ENCODE peak calls at places on chromosomes 2 and 18, in seven cellular contexts. One of them, this sample, is unnamed.

GRCh38 chr2:40556739-40557138 is 104.8 kb upstream of the SLC8A1 start:
- DNase-seq in activated CD8-positive, alpha-beta memory T cell treated with anti-CD3 and anti-CD28 coated beads, Interleukin-2, amount 50 U/mL, for 4 hours: no peak
- DNase-seq in stimulated activated naive B cell treated with anti-CD40 and anti-IgM and Interleukin-4, amounts not matched to agents 10 μg/mL and 1 μg/mL and 100 μg/mL, for 72 hours: no peak
- DNase-seq in AG08396: no peak
- DNase-seq in non-pigmented ciliary epithelial cell: no peak
- DNase-seq in iris pigment epithelial cell: no peak
- DNase-seq in fibroblast of villous mesenchyme: no peak
- DNase-seq in this sample: no peak

GRCh38 chr2:236167297-236168109 is 683 bp downstream of the GBX2 start:
- DNase-seq in iris pigment epithelial cell: peak
- DNase-seq in activated CD8-positive, alpha-beta memory T cell treated with anti-CD3 and anti-CD28 coated beads, Interleukin-2, amount 50 U/mL, for 4 hours: no peak
- DNase-seq in stimulated activated naive B cell treated with anti-CD40 and anti-IgM and Interleukin-4, amounts not matched to agents 10 μg/mL and 1 μg/mL and 100 μg/mL, for 72 hours: no peak
- DNase-seq in AG08396: peak
- DNase-seq in non-pigmented ciliary epithelial cell: no peak
- DNase-seq in fibroblast of villous mesenchyme: peak
- DNase-seq in this sample: no peak

GRCh38 chr2:12717988-12718661 is 1.4 kb downstream of the TRIB2 start:
- DNase-seq in iris pigment epithelial cell: peak
- DNase-seq in activated CD8-positive, alpha-beta memory T cell treated with anti-CD3 and anti-CD28 coated beads, Interleukin-2, amount 50 U/mL, for 4 hours: peak
- DNase-seq in stimulated activated naive B cell treated with anti-CD40 and anti-IgM and Interleukin-4, amounts not matched to agents 10 μg/mL and 1 μg/mL and 100 μg/mL, for 72 hours: peak
- DNase-seq in non-pigmented ciliary epithelial cell: no peak
- DNase-seq in AG08396: peak
- DNase-seq in fibroblast of villous mesenchyme: peak
- DNase-seq in this sample: peak

GRCh38 chr2:38230756-38231155 is 146.3 kb downstream of the ATL2 start:
- DNase-seq in fibroblast of villous mesenchyme: no peak
- DNase-seq in AG08396: no peak
- DNase-seq in iris pigment epithelial cell: no peak
- DNase-seq in non-pigmented ciliary epithelial cell: no peak
- DNase-seq in activated CD8-positive, alpha-beta memory T cell treated with anti-CD3 and anti-CD28 coated beads, Interleukin-2, amount 50 U/mL, for 4 hours: no peak
- DNase-seq in stimulated activated naive B cell treated with anti-CD40 and anti-IgM and Interleukin-4, amounts not matched to agents 10 μg/mL and 1 μg/mL and 100 μg/mL, for 72 hours: no peak
- DNase-seq in this sample: no peak

GRCh38 chr2:143960177-143960576 is 559.7 kb downstream of the ZEB2 start:
- DNase-seq in AG08396: no peak
- DNase-seq in non-pigmented ciliary epithelial cell: no peak
- DNase-seq in stimulated activated naive B cell treated with anti-CD40 and anti-IgM and Interleukin-4, amounts not matched to agents 10 μg/mL and 1 μg/mL and 100 μg/mL, for 72 hours: no peak
- DNase-seq in activated CD8-positive, alpha-beta memory T cell treated with anti-CD3 and anti-CD28 coated beads, Interleukin-2, amount 50 U/mL, for 4 hours: no peak
- DNase-seq in fibroblast of villous mesenchyme: no peak
- DNase-seq in iris pigment epithelial cell: peak
- DNase-seq in this sample: no peak

GRCh38 chr2:241843321-241844065 is 15.2 kb downstream of the PDCD1 start:
- DNase-seq in non-pigmented ciliary epithelial cell: no peak
- DNase-seq in iris pigment epithelial cell: no peak
- DNase-seq in stimulated activated naive B cell treated with anti-CD40 and anti-IgM and Interleukin-4, amounts not matched to agents 10 μg/mL and 1 μg/mL and 100 μg/mL, for 72 hours: no peak
- DNase-seq in activated CD8-positive, alpha-beta memory T cell treated with anti-CD3 and anti-CD28 coated beads, Interleukin-2, amount 50 U/mL, for 4 hours: no peak
- DNase-seq in fibroblast of villous mesenchyme: no peak
- DNase-seq in AG08396: no peak
- DNase-seq in this sample: no peak

GRCh38 chr2:126971481-126972271 is 73.0 kb downstream of the TEX51 start:
- DNase-seq in fibroblast of villous mesenchyme: peak
- DNase-seq in stimulated activated naive B cell treated with anti-CD40 and anti-IgM and Interleukin-4, amounts not matched to agents 10 μg/mL and 1 μg/mL and 100 μg/mL, for 72 hours: peak
- DNase-seq in iris pigment epithelial cell: peak
- DNase-seq in activated CD8-positive, alpha-beta memory T cell treated with anti-CD3 and anti-CD28 coated beads, Interleukin-2, amount 50 U/mL, for 4 hours: peak
- DNase-seq in AG08396: peak
- DNase-seq in non-pigmented ciliary epithelial cell: no peak
- DNase-seq in this sample: peak

GRCh38 chr2:150041721-150042450 is 445.6 kb downstream of the RND3 start:
- DNase-seq in activated CD8-positive, alpha-beta memory T cell treated with anti-CD3 and anti-CD28 coated beads, Interleukin-2, amount 50 U/mL, for 4 hours: no peak
- DNase-seq in stimulated activated naive B cell treated with anti-CD40 and anti-IgM and Interleukin-4, amounts not matched to agents 10 μg/mL and 1 μg/mL and 100 μg/mL, for 72 hours: no peak
- DNase-seq in non-pigmented ciliary epithelial cell: no peak
- DNase-seq in iris pigment epithelial cell: peak
- DNase-seq in AG08396: peak
- DNase-seq in fibroblast of villous mesenchyme: no peak
- DNase-seq in this sample: no peak

GRCh38 chr2:50444286-50444685 is 587.6 kb downstream of the NRXN1 start:
- DNase-seq in fibroblast of villous mesenchyme: no peak
- DNase-seq in stimulated activated naive B cell treated with anti-CD40 and anti-IgM and Interleukin-4, amounts not matched to agents 10 μg/mL and 1 μg/mL and 100 μg/mL, for 72 hours: no peak
- DNase-seq in activated CD8-positive, alpha-beta memory T cell treated with anti-CD3 and anti-CD28 coated beads, Interleukin-2, amount 50 U/mL, for 4 hours: no peak
- DNase-seq in non-pigmented ciliary epithelial cell: no peak
- DNase-seq in AG08396: no peak
- DNase-seq in iris pigment epithelial cell: peak
- DNase-seq in this sample: no peak

GRCh38 chr18:67652296-67652695 is 135.8 kb upstream of the DSEL start:
- DNase-seq in stimulated activated naive B cell treated with anti-CD40 and anti-IgM and Interleukin-4, amounts not matched to agents 10 μg/mL and 1 μg/mL and 100 μg/mL, for 72 hours: no peak
- DNase-seq in AG08396: no peak
- DNase-seq in fibroblast of villous mesenchyme: no peak
- DNase-seq in iris pigment epithelial cell: no peak
- DNase-seq in activated CD8-positive, alpha-beta memory T cell treated with anti-CD3 and anti-CD28 coated beads, Interleukin-2, amount 50 U/mL, for 4 hours: no peak
- DNase-seq in non-pigmented ciliary epithelial cell: no peak
- DNase-seq in this sample: no peak